ENCODE peak calls at places on chromosomes 7 and 10, in eight cellular contexts. One of them, this sample, is unnamed.

GRCh38 chr7:73940701-73941238 is 79.8 kb downstream of the TMEM270 start:
- DNase-seq in left lung: no peak
- DNase-seq in NCI-H1092 treated with DMSO at 0.1 percent for 48 hours: no peak
- DNase-seq in fibroblast of gingiva: no peak
- DNase-seq in AG08395: no peak
- DNase-seq in T-helper 9 cell: no peak
- DNase-seq in activated naive CD4-positive, alpha-beta T cell treated with anti-CD3 and anti-CD28 coated beads, Interleukin-2, amount 10 ng/mL, durations not matched to agents 7 days and 5 days: no peak
- DNase-seq in activated CD4-positive, alpha-beta T cell treated with anti-CD3 and anti-CD28 coated beads for 24 hours: no peak
- DNase-seq in this sample: no peak

GRCh38 chr7:45897042-45897690 is 8.9 kb downstream of the IGFBP1 start:
- DNase-seq in left lung: no peak
- DNase-seq in NCI-H1092 treated with DMSO at 0.1 percent for 48 hours: no peak
- DNase-seq in fibroblast of gingiva: peak; percentile 38
- DNase-seq in AG08395: peak; percentile 71
- DNase-seq in T-helper 9 cell: no peak
- DNase-seq in activated naive CD4-positive, alpha-beta T cell treated with anti-CD3 and anti-CD28 coated beads, Interleukin-2, amount 10 ng/mL, durations not matched to agents 7 days and 5 days: no peak
- DNase-seq in activated CD4-positive, alpha-beta T cell treated with anti-CD3 and anti-CD28 coated beads for 24 hours: no peak
- DNase-seq in this sample: no peak

GRCh38 chr7:48426966-48427555 is 255.8 kb downstream of the ABCA13 start:
- DNase-seq in left lung: no peak
- DNase-seq in NCI-H1092 treated with DMSO at 0.1 percent for 48 hours: peak; percentile 53
- DNase-seq in fibroblast of gingiva: no peak
- DNase-seq in AG08395: peak; percentile 4
- DNase-seq in T-helper 9 cell: no peak
- DNase-seq in activated naive CD4-positive, alpha-beta T cell treated with anti-CD3 and anti-CD28 coated beads, Interleukin-2, amount 10 ng/mL, durations not matched to agents 7 days and 5 days: no peak
- DNase-seq in activated CD4-positive, alpha-beta T cell treated with anti-CD3 and anti-CD28 coated beads for 24 hours: no peak
- DNase-seq in this sample: no peak

GRCh38 chr7:82124445-82124844 is 319.1 kb downstream of the CACNA2D1 start:
- DNase-seq in left lung: no peak
- DNase-seq in NCI-H1092 treated with DMSO at 0.1 percent for 48 hours: no peak
- DNase-seq in fibroblast of gingiva: no peak
- DNase-seq in AG08395: no peak
- DNase-seq in T-helper 9 cell: no peak
- DNase-seq in activated naive CD4-positive, alpha-beta T cell treated with anti-CD3 and anti-CD28 coated beads, Interleukin-2, amount 10 ng/mL, durations not matched to agents 7 days and 5 days: no peak
- DNase-seq in activated CD4-positive, alpha-beta T cell treated with anti-CD3 and anti-CD28 coated beads for 24 hours: no peak
- DNase-seq in this sample: no peak

GRCh38 chr7:7768977-7769376 is 50.6 kb upstream of the RPA3 start:
- DNase-seq in left lung: no peak
- DNase-seq in NCI-H1092 treated with DMSO at 0.1 percent for 48 hours: no peak
- DNase-seq in fibroblast of gingiva: no peak
- DNase-seq in AG08395: no peak
- DNase-seq in T-helper 9 cell: no peak
- DNase-seq in activated naive CD4-positive, alpha-beta T cell treated with anti-CD3 and anti-CD28 coated beads, Interleukin-2, amount 10 ng/mL, durations not matched to agents 7 days and 5 days: no peak
- DNase-seq in activated CD4-positive, alpha-beta T cell treated with anti-CD3 and anti-CD28 coated beads for 24 hours: no peak
- DNase-seq in this sample: no peak

GRCh38 chr7:85102813-85103350 is 84.0 kb downstream of the SEMA3D start:
- DNase-seq in left lung: no peak
- DNase-seq in NCI-H1092 treated with DMSO at 0.1 percent for 48 hours: no peak
- DNase-seq in fibroblast of gingiva: no peak
- DNase-seq in AG08395: no peak
- DNase-seq in T-helper 9 cell: no peak
- DNase-seq in activated naive CD4-positive, alpha-beta T cell treated with anti-CD3 and anti-CD28 coated beads, Interleukin-2, amount 10 ng/mL, durations not matched to agents 7 days and 5 days: no peak
- DNase-seq in activated CD4-positive, alpha-beta T cell treated with anti-CD3 and anti-CD28 coated beads for 24 hours: no peak
- DNase-seq in this sample: no peak

GRCh38 chr10:118835682-118836326 is 81.0 kb upstream of the CACUL1 start:
- DNase-seq in left lung: no peak
- DNase-seq in NCI-H1092 treated with DMSO at 0.1 percent for 48 hours: peak; percentile 49
- DNase-seq in fibroblast of gingiva: no peak
- DNase-seq in AG08395: no peak
- DNase-seq in T-helper 9 cell: no peak
- DNase-seq in activated naive CD4-positive, alpha-beta T cell treated with anti-CD3 and anti-CD28 coated beads, Interleukin-2, amount 10 ng/mL, durations not matched to agents 7 days and 5 days: no peak
- DNase-seq in activated CD4-positive, alpha-beta T cell treated with anti-CD3 and anti-CD28 coated beads for 24 hours: no peak
- DNase-seq in this sample: no peak

GRCh38 chr10:133534417-133534816 is 7.3 kb downstream of the CYP2E1 start:
- DNase-seq in left lung: no peak
- DNase-seq in NCI-H1092 treated with DMSO at 0.1 percent for 48 hours: no peak
- DNase-seq in fibroblast of gingiva: no peak
- DNase-seq in AG08395: no peak
- DNase-seq in T-helper 9 cell: no peak
- DNase-seq in activated naive CD4-positive, alpha-beta T cell treated with anti-CD3 and anti-CD28 coated beads, Interleukin-2, amount 10 ng/mL, durations not matched to agents 7 days and 5 days: no peak
- DNase-seq in activated CD4-positive, alpha-beta T cell treated with anti-CD3 and anti-CD28 coated beads for 24 hours: no peak
- DNase-seq in this sample: no peak

GRCh38 chr10:51117794-51118193 is 43.5 kb downstream of the PRKG1 start:
- DNase-seq in left lung: no peak
- DNase-seq in NCI-H1092 treated with DMSO at 0.1 percent for 48 hours: no peak
- DNase-seq in fibroblast of gingiva: no peak
- DNase-seq in AG08395: no peak
- DNase-seq in T-helper 9 cell: no peak
- DNase-seq in activated naive CD4-positive, alpha-beta T cell treated with anti-CD3 and anti-CD28 coated beads, Interleukin-2, amount 10 ng/mL, durations not matched to agents 7 days and 5 days: no peak
- DNase-seq in activated CD4-positive, alpha-beta T cell treated with anti-CD3 and anti-CD28 coated beads for 24 hours: no peak
- DNase-seq in this sample: no peak

GRCh38 chr10:59856104-59856503 is 50.3 kb downstream of the CCDC6 start:
- DNase-seq in left lung: no peak
- DNase-seq in NCI-H1092 treated with DMSO at 0.1 percent for 48 hours: no peak
- DNase-seq in fibroblast of gingiva: no peak
- DNase-seq in AG08395: no peak
- DNase-seq in T-helper 9 cell: no peak
- DNase-seq in activated naive CD4-positive, alpha-beta T cell treated with anti-CD3 and anti-CD28 coated beads, Interleukin-2, amount 10 ng/mL, durations not matched to agents 7 days and 5 days: no peak
- DNase-seq in activated CD4-positive, alpha-beta T cell treated with anti-CD3 and anti-CD28 coated beads for 24 hours: no peak
- DNase-seq in this sample: no peak